ENCODE peak calls at places on chromosome 13, in four cellular contexts. One of them, this sample, is unnamed.

GRCh38 chr13:98576963-98577822 is at the start of gene STK24:
- DNase-seq in GM23338: peak
- DNase-seq in WTC11: peak
- DNase-seq in mucosa of descending colon: peak
- DNase-seq in this sample: peak

GRCh38 chr13:27976362-27977177 is 7.5 kb upstream of the CDX2 start:
- DNase-seq in GM23338: no peak
- DNase-seq in mucosa of descending colon: no peak
- DNase-seq in WTC11: no peak
- DNase-seq in this sample: no peak

GRCh38 chr13:29892149-29892548 is 41.7 kb upstream of the UBL3 start:
- DNase-seq in mucosa of descending colon: no peak
- DNase-seq in WTC11: no peak
- DNase-seq in GM23338: peak
- DNase-seq in this sample: no peak

GRCh38 chr13:80342541-80343371 is 1.8 kb upstream of the SPRY2 start:
- DNase-seq in GM23338: peak
- DNase-seq in WTC11: peak
- DNase-seq in mucosa of descending colon: peak
- DNase-seq in this sample: peak

GRCh38 chr13:29436291-29436690 is 159.2 kb downstream of the SLC7A1 start:
- DNase-seq in WTC11: no peak
- DNase-seq in mucosa of descending colon: no peak
- DNase-seq in GM23338: no peak
- DNase-seq in this sample: no peak

GRCh38 chr13:26497991-26498423 is 59.5 kb upstream of the WASF3 start:
- DNase-seq in WTC11: no peak
- DNase-seq in mucosa of descending colon: no peak
- DNase-seq in GM23338: no peak
- DNase-seq in this sample: no peak

GRCh38 chr13:84200971-84201370 is 318.7 kb upstream of the SLITRK1 start:
- DNase-seq in mucosa of descending colon: no peak
- DNase-seq in GM23338: no peak
- DNase-seq in WTC11: no peak
- DNase-seq in this sample: no peak

GRCh38 chr13:44231786-44232516 is 141.7 kb upstream of the SERP2 start:
- DNase-seq in mucosa of descending colon: peak
- DNase-seq in GM23338: peak
- DNase-seq in WTC11: peak
- DNase-seq in this sample: no peak

GRCh38 chr13:83295684-83296083 is 586.6 kb downstream of the SLITRK1 start:
- DNase-seq in WTC11: no peak
- DNase-seq in mucosa of descending colon: no peak
- DNase-seq in GM23338: no peak
- DNase-seq in this sample: no peak

GRCh38 chr13:53242015-53242414 is 213.4 kb downstream of the OLFM4 start:
- DNase-seq in WTC11: no peak
- DNase-seq in GM23338: no peak
- DNase-seq in mucosa of descending colon: no peak
- DNase-seq in this sample: no peak

GRCh38 chr13:109517516-109517915 is 268.9 kb downstream of the IRS2 start:
- DNase-seq in mucosa of descending colon: no peak
- DNase-seq in GM23338: no peak
- DNase-seq in WTC11: no peak
- DNase-seq in this sample: no peak

GRCh38 chr13:40232321-40232720 is 434.1 kb downstream of the FOXO1 start:
- DNase-seq in mucosa of descending colon: no peak
- DNase-seq in GM23338: no peak
- DNase-seq in WTC11: no peak
- DNase-seq in this sample: no peak

GRCh38 chr13:113404723-113405471 is 41.0 kb upstream of the GRTP1 start:
- DNase-seq in WTC11: no peak
- DNase-seq in mucosa of descending colon: no peak
- DNase-seq in GM23338: no peak
- DNase-seq in this sample: no peak

GRCh38 chr13:73715114-73715909 is 418.9 kb downstream of the KLF12 start:
- DNase-seq in mucosa of descending colon: no peak
- DNase-seq in WTC11: no peak
- DNase-seq in GM23338: no peak
- DNase-seq in this sample: peak

GRCh38 chr13:55566334-55566733 is 1574.4 kb upstream of the PRR20A start:
- DNase-seq in mucosa of descending colon: no peak
- DNase-seq in WTC11: no peak
- DNase-seq in GM23338: no peak
- DNase-seq in this sample: no peak

GRCh38 chr13:32917504-32917903 is 98.7 kb upstream of the KL start:
- DNase-seq in mucosa of descending colon: no peak
- DNase-seq in GM23338: no peak
- DNase-seq in WTC11: no peak
- DNase-seq in this sample: no peak

GRCh38 chr13:52846567-52847321 is 1.7 kb downstream of the PCDH8 start:
- DNase-seq in WTC11: peak
- DNase-seq in GM23338: peak
- DNase-seq in mucosa of descending colon: peak
- DNase-seq in this sample: no peak

GRCh38 chr13:72208112-72208645 is 341.2 kb upstream of the DACH1 start:
- DNase-seq in GM23338: no peak
- DNase-seq in mucosa of descending colon: no peak
- DNase-seq in WTC11: no peak
- DNase-seq in this sample: no peak

GRCh38 chr13:113452942-113453901 is at the start of gene ADPRHL1:
- DNase-seq in mucosa of descending colon: no peak
- DNase-seq in GM23338: no peak
- DNase-seq in WTC11: no peak
- DNase-seq in this sample: no peak

GRCh38 chr13:38535271-38535670 is 151.6 kb upstream of the FREM2 start:
- DNase-seq in GM23338: no peak
- DNase-seq in WTC11: no peak
- DNase-seq in mucosa of descending colon: no peak
- DNase-seq in this sample: no peak

GRCh38 chr13:43986395-43986794 is 106.7 kb downstream of the LACC1 start:
- DNase-seq in WTC11: no peak
- DNase-seq in mucosa of descending colon: no peak
- DNase-seq in GM23338: no peak
- DNase-seq in this sample: no peak

GRCh38 chr13:98978280-98978679 is 416 bp upstream of the DOCK9 start:
- DNase-seq in WTC11: no peak
- DNase-seq in mucosa of descending colon: no peak
- DNase-seq in GM23338: no peak
- DNase-seq in this sample: no peak

GRCh38 chr13:75749407-75749806 is 113.3 kb downstream of the LMO7 start:
- DNase-seq in GM23338: peak
- DNase-seq in WTC11: no peak
- DNase-seq in mucosa of descending colon: no peak
- DNase-seq in this sample: no peak

GRCh38 chr13:106205871-106206270 is 329.6 kb downstream of the EFNB2 start:
- DNase-seq in mucosa of descending colon: no peak
- DNase-seq in GM23338: peak
- DNase-seq in WTC11: no peak
- DNase-seq in this sample: no peak

GRCh38 chr13:49833402-49833801 is 40.9 kb upstream of the KPNA3 start:
- DNase-seq in mucosa of descending colon: no peak
- DNase-seq in GM23338: no peak
- DNase-seq in WTC11: no peak
- DNase-seq in this sample: no peak

GRCh38 chr13:106874308-106874707 is 306.4 kb upstream of the ARGLU1 start:
- DNase-seq in GM23338: no peak
- DNase-seq in mucosa of descending colon: no peak
- DNase-seq in WTC11: no peak
- DNase-seq in this sample: no peak

GRCh38 chr13:113646921-113647340 is 11.1 kb downstream of the ATP4B start:
- DNase-seq in mucosa of descending colon: no peak
- DNase-seq in GM23338: no peak
- DNase-seq in WTC11: peak
- DNase-seq in this sample: peak

GRCh38 chr13:76993021-76993420 is 1.1 kb downstream of the CLN5 start:
- DNase-seq in mucosa of descending colon: no peak
- DNase-seq in WTC11: no peak
- DNase-seq in GM23338: no peak
- DNase-seq in this sample: no peak

GRCh38 chr13:76758257-76758656 is 127.9 kb downstream of the KCTD12 start:
- DNase-seq in WTC11: no peak
- DNase-seq in GM23338: no peak
- DNase-seq in mucosa of descending colon: no peak
- DNase-seq in this sample: no peak

DNA sequence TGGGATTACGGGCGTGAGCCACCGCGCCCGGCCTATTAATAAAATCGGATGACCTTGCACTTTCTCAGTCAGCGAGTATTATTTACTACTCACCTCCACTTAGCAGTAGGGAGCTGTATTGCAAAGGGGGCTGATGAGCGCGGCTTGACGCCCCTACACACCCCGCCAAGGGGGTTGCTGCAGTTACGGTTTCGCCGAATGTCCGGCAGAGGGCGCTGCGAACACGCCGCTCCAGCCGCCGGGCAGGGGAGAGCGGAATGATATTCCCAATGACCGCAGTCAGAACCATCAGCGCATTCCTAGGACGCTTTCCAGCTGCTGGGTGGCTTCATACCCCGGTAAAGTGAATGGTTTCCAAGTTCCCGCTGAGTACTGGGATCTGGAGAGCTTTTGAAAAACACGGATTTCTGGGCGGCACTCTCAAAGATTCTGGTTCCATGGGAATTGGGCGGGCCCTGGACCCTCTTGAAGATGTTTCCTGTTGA is 30.0 kb upstream of the TPT1 start:
- DNase-seq in WTC11: peak
- DNase-seq in mucosa of descending colon: peak
- DNase-seq in GM23338: peak
- DNase-seq in this sample: peak
- TF ChIP-seq CTCF in WTC11: peak
- TF ChIP-seq CTCF in mucosa of descending colon: peak
- TF ChIP-seq CTCF in GM23338: peak
- TF ChIP-seq CTCF in this sample: peak

GRCh38 chr13:31161583-31162150 is at the start of gene HSPH1:
- DNase-seq in mucosa of descending colon: peak
- DNase-seq in WTC11: peak
- DNase-seq in GM23338: peak
- DNase-seq in this sample: peak
- TF ChIP-seq CTCF in mucosa of descending colon: peak
- TF ChIP-seq CTCF in WTC11: no peak
- TF ChIP-seq CTCF in GM23338: no peak
- TF ChIP-seq CTCF in this sample: no peak

GRCh38 chr13:110646442-110647364 is 31.4 kb downstream of the NAXD start:
- DNase-seq in WTC11: no peak
- DNase-seq in GM23338: no peak
- DNase-seq in mucosa of descending colon: no peak
- DNase-seq in this sample: no peak

GRCh38 chr13:110643324-110643723 is 28.0 kb downstream of the NAXD start:
- DNase-seq in WTC11: no peak
- DNase-seq in GM23338: no peak
- DNase-seq in mucosa of descending colon: no peak
- DNase-seq in this sample: no peak

GRCh38 chr13:110645750-110646149 is 30.4 kb downstream of the NAXD start:
- DNase-seq in GM23338: no peak
- DNase-seq in mucosa of descending colon: no peak
- DNase-seq in WTC11: no peak
- DNase-seq in this sample: no peak

GRCh38 chr13:110643768-110644421 is 28.6 kb downstream of the NAXD start:
- DNase-seq in mucosa of descending colon: no peak
- DNase-seq in GM23338: no peak
- DNase-seq in WTC11: no peak
- DNase-seq in this sample: no peak

DNA sequence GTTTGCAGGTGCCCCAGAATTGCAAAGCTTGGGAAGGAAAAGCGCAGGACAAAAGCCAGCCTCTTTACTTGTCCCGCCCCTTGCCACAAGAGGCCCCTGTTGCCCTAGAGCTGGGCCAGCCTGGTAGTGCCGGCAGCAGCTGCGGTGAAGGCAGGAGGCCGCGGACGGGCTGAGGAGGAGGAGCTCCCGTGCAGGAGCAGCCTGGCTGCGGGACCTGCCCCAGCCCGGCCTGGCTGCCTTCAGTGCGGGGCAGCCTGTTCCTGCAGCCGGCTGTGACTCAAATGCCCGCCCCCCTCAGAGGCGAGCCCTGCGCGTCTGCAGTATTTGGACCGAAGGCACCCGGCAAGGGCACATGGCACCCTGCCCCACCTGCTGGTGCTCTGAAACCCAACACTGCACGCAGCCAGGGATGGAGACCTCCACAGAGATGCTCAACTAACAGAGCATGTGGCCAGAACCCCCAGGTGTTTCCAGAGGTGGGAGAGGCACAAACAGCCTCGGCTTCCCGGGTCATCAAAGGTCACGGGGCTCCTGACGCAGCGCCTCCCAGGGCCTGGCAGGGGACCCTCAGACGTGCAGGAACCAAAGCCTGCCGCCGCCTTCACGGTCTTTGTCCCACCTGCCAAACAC is 29.7 kb downstream of the NAXD start:
- DNase-seq in mucosa of descending colon: peak
- DNase-seq in GM23338: peak
- DNase-seq in WTC11: peak
- DNase-seq in this sample: no peak
- TF ChIP-seq CTCF in mucosa of descending colon: peak
- TF ChIP-seq CTCF in GM23338: peak
- TF ChIP-seq CTCF in WTC11: peak
- TF ChIP-seq CTCF in this sample: no peak

GRCh38 chr13:41847216-41847615 is 113.7 kb downstream of the VWA8 start:
- DNase-seq in GM23338: no peak
- DNase-seq in WTC11: no peak
- DNase-seq in mucosa of descending colon: no peak
- DNase-seq in this sample: no peak

DNA sequence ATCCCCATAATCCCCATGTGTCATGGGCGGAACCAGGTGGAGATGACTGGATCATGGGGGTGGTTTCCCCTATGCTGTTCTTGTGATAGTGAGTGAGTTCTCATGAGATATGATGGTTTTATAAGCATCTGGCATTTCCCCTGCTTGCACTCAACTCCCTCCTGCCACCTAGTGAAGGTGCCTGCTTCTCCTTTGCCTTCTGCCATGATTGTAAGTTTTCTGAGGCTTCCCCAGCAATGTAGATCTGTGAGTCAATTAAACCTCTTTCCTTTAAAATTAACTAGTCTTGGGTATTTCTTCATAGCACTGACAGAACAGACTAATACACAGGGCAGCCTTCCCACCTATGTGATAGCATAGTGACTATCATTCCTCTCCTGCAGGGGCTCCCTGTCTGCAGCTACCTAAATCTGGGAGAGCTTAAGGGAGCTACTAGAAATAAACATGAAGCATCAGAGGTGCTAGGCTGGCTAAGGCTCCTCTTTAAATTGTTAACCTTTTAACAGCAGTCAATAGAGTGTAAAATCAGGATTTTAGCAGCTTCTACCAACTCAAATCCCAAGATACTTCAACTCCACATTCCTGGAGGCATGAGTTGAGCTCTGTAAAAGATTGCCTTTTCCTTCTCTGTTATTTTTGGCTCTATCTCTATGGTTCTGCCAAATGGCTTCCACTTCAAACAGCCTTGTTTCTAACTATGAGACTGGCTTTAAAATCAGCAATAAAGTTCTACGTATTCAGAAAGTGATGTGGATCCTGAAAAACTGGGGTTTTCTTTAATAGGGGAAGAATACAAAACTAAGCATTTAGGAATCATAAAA is 112.3 kb downstream of the VWA8 start:
- DNase-seq in mucosa of descending colon: no peak
- DNase-seq in WTC11: no peak
- DNase-seq in GM23338: no peak
- DNase-seq in this sample: no peak
- TF ChIP-seq CTCF in mucosa of descending colon: no peak
- TF ChIP-seq CTCF in WTC11: no peak
- TF ChIP-seq CTCF in GM23338: peak
- TF ChIP-seq CTCF in this sample: no peak

GRCh38 chr13:23325191-23325590 is 108.3 kb downstream of the SACS start:
- DNase-seq in WTC11: no peak
- DNase-seq in GM23338: no peak
- DNase-seq in mucosa of descending colon: no peak
- DNase-seq in this sample: no peak
- TF ChIP-seq CTCF in WTC11: no peak
- TF ChIP-seq CTCF in GM23338: no peak
- TF ChIP-seq CTCF in mucosa of descending colon: no peak
- TF ChIP-seq CTCF in this sample: no peak